ENCODE peak calls at places on chromosome 16, in seven cellular contexts. I is stomach, M is body of pancreas, B is prostate gland, U is gastrocnemius medialis, Y is heart left ventricle, T is IMR-90. A is an unnamed sample.
A peak's percentile ranks its signal among the peaks of the same experiment; 100 is the strongest.

GRCh38 chr16:74999208-74999682 is 421 bp downstream of the ZNRF1 start:
- DNase-seq in I (no peak), M (peak; percentile 46), B (peak; percentile 10), U (no peak), Y (peak; percentile 46), T (no peak), A (no peak)

GRCh38 chr16:804193-805048 is 3.9 kb upstream of the GNG13 start:
- DNase-seq in I (no peak), M (no peak), B (no peak), U (no peak), Y (no peak), T (no peak), A (no peak)

GRCh38 chr16:22055881-22056280 is 36.5 kb upstream of the VWA3A start:
- DNase-seq in I (no peak), M (peak; percentile 21), B (no peak), U (no peak), Y (no peak), T (no peak), A (no peak)

GRCh38 chr16:55398683-55399230 is 74.8 kb downstream of the IRX6 start:
- DNase-seq in I (no peak), M (no peak), B (no peak), U (no peak), Y (no peak), T (no peak), A (no peak)

GRCh38 chr16:78390070-78390469 is 290.6 kb downstream of the WWOX start:
- DNase-seq in I (no peak), M (no peak), B (no peak), U (peak; percentile 14), Y (no peak), T (no peak), A (no peak)

GRCh38 chr16:29868396-29868795 is 5.4 kb upstream of the CDIPT start:
- DNase-seq in I (no peak), M (no peak), B (no peak), U (no peak), Y (no peak), T (no peak), A (no peak)

GRCh38 chr16:14378684-14379467 is 251.2 kb downstream of the PARN start:
- DNase-seq in I (no peak), M (no peak), B (no peak), U (no peak), Y (no peak), T (peak; percentile 58), A (no peak)

GRCh38 chr16:77540656-77541055 is 105.8 kb upstream of the ADAMTS18 start:
- DNase-seq in I (no peak), M (no peak), B (no peak), U (no peak), Y (no peak), T (no peak), A (no peak)

GRCh38 chr16:65782537-65783290 is 583.8 kb upstream of the CDH5 start:
- DNase-seq in I (no peak), M (peak; percentile 15), B (peak; percentile 11), U (no peak), Y (no peak), T (peak; percentile 55), A (peak; percentile 55)

GRCh38 chr16:50862818-50863672 is 121.2 kb downstream of the CYLD start:
- DNase-seq in I (no peak), M (no peak), B (no peak), U (no peak), Y (no peak), T (no peak), A (no peak)

GRCh38 chr16:20799599-20799998 is 6.7 kb downstream of the ERI2 start:
- DNase-seq in I (no peak), M (no peak), B (no peak), U (no peak), Y (no peak), T (peak; percentile 44), A (no peak)

GRCh38 chr16:68263559-68264127 is 683 bp upstream of the SLC7A6 start:
- DNase-seq in I (no peak), M (no peak), B (no peak), U (no peak), Y (no peak), T (no peak), A (no peak)
- TF ChIP-seq CTCF in I (no peak), M (no peak), B (no peak), U (no peak), Y (no peak), T (no peak), A (no peak)

GRCh38 chr16:57734925-57735754 is 430 bp upstream of the KATNB1 start:
- DNase-seq in I (peak; percentile 98), M (peak; percentile 98), B (peak; percentile 98), U (peak; percentile 99), Y (peak; percentile 98), T (peak; percentile 100), A (peak; percentile 100)
- TF ChIP-seq POLR2A in I (no peak), M (no peak), B (peak; percentile 39), U (no peak), Y (no peak), T (peak; percentile 59), A (peak; percentile 75)

DNA sequence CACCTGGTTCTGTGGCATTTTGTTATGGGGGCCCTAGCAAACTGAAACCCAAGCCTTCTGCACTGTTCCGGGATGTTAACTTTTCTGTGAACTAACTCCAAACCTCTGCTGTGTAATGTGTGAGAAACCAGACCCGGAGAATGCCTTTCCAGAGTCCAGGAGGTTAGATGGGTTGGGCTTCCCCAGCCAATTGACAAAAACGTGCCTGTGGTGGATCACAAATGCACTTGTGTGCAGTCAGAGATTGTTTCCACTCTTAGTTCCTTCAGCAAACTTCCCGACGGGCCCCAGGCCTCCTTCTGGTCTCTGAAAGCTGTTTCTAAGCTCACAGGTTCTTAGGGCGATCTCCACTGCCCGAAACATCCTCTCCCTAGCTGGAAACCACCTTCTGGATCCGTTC is 13.7 kb upstream of the GGA2 start:
- DNase-seq in I (no peak), M (no peak), B (no peak), U (no peak), Y (no peak), T (no peak), A (no peak)
- H3K4me1 ChIP-seq in I (no peaks in the 10 kb centered on the region), M (peaks cover 21% of the 10 kb centered on the region), B (no peaks in the 10 kb centered on the region), U (peaks cover 3% of the 10 kb centered on the region), Y (peaks cover 38% of the 10 kb centered on the region), T (no peaks in the 10 kb centered on the region), A (no peaks in the 10 kb centered on the region)

DNA sequence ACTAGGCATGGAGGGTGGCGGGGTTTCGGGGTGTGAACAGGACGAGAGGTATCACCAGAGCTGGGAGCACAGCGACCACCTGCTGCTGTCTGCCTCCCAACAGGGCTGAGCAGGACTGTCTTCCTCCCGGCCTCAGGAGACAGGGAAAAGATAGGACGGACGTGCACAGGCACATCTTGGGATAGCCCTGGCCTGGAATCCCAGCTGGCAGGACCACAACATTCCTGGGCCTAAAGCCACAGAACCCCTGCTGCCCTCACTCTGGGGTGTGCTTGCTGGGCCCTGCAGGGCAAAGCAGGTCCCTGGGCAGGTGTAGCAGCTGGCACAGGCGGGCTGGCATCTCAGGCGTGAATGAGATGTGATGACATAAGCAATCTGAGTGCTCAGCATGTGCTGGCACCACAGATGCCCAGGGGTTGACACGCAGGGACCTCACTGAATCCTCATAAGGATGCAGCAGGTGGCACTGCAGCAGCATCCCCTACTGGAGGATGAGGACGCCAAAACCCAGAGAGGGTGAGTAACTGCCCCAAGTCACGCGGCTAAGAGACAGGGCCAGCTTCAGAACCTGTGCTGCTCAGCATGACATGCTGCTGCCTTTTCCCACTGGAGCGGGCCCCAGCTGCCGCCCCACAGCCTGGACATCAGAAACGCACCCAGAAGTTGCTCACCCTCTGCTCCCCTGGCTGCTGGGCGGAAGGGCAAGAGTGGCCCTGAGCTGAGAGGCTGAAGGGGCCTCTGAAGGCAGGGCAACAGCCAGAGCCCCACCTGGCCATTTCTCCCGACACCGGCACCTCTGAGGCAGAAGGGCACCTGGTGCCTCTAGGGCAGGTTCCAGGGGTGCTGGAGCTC is 7.1 kb downstream of the CORO7 start:
- DNase-seq in I (no peak), M (peak; percentile 39), B (no peak), U (peak; percentile 41), Y (no peak), T (no peak), A (no peak)
- TF ChIP-seq CTCF in I (no peak), M (no peak), B (no peak), U (no peak), Y (no peak), T (no peak), A (no peak)

GRCh38 chr16:67375161-67375560 is 18.1 kb downstream of the TPPP3 start:
- DNase-seq in I (no peak), M (no peak), B (no peak), U (no peak), Y (no peak), T (no peak), A (no peak)

GRCh38 chr16:67372664-67373063 is 20.6 kb downstream of the TPPP3 start:
- DNase-seq in I (no peak), M (no peak), B (no peak), U (no peak), Y (no peak), T (peak; percentile 36), A (no peak)

GRCh38 chr16:67378642-67379041 is 14.7 kb downstream of the TPPP3 start:
- DNase-seq in I (no peak), M (no peak), B (no peak), U (peak; percentile 55), Y (no peak), T (peak; percentile 67), A (no peak)
- TF ChIP-seq POLR2A in I (no peak), M (no peak), B (no peak), U (no peak), Y (no peak), T (no peak), A (no peak)

GRCh38 chr16:72850021-72850420 is 197.9 kb downstream of the ZFHX3 start:
- DNase-seq in I (no peak), M (no peak), B (no peak), U (no peak), Y (no peak), T (no peak), A (no peak)

GRCh38 chr16:72848759-72849664 is 198.9 kb downstream of the ZFHX3 start:
- DNase-seq in I (peak; percentile 92), M (peak; percentile 92), B (peak; percentile 86), U (peak; percentile 72), Y (peak; percentile 87), T (peak; percentile 89), A (peak; percentile 95)

GRCh38 chr16:72846594-72846993 is 201.3 kb downstream of the ZFHX3 start:
- DNase-seq in I (no peak), M (no peak), B (no peak), U (no peak), Y (no peak), T (no peak), A (no peak)

GRCh38 chr16:72847187-72848044 is 200.5 kb downstream of the ZFHX3 start:
- DNase-seq in I (no peak), M (peak; percentile 35), B (no peak), U (no peak), Y (peak; percentile 36), T (peak; percentile 36), A (peak; percentile 55)

DNA sequence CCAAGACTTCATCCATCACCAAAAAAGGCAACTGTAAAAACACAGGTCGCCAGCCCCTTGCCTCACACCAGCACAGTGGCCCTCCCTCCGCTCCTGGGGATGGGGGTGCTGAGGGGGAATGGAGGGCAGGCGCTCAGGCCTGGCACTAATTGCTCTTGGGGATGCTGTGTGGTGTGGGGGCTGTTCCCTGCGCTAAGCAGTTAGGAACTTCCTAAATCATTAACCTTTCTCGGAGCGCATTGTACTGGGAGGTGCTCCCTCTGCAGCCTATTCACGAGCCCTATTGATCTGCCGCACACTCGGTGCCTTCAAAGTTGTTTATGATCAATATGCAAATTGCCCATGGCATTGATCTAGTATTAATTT is 199.9 kb downstream of the ZFHX3 start:
- DNase-seq in I (no peak), M (peak; percentile 25), B (no peak), U (no peak), Y (no peak), T (no peak), A (no peak)
- H3K4me1 ChIP-seq in I (peaks cover 22% of the 10 kb centered on the region), M (peaks cover 22% of the 10 kb centered on the region), B (peaks cover 19% of the 10 kb centered on the region), U (peaks cover 62% of the 10 kb centered on the region), Y (peaks cover 71% of the 10 kb centered on the region), T (peaks cover 27% of the 10 kb centered on the region), A (peaks cover 47% of the 10 kb centered on the region)